ENCODE peak calls at places on chromosomes 2 and 18, in four cellular contexts. M is A549; V is tibial nerve; R is naive thymus-derived CD4-positive, alpha-beta T cell. E is an unnamed sample.

GRCh38 chr2:68383778-68384177 is 18.7 kb downstream of the PLEK start:
- DNase-seq in M (no peak), V (no peak), R (no peak), E (no peak)

GRCh38 chr2:136248242-136248641 is 130.3 kb upstream of the CXCR4 start:
- DNase-seq in M (no peak), V (peak; percentile 38), R (no peak), E (no peak)

GRCh38 chr2:112960230-112960825 is 17.5 kb upstream of the IL36G start:
- DNase-seq in M (no peak), V (no peak), R (no peak), E (no peak)

GRCh38 chr2:119939915-119940314 is 73.0 kb upstream of the EPB41L5 start:
- DNase-seq in M (no peak), V (no peak), R (no peak), E (no peak)

GRCh38 chr2:2942225-2942624 is 435.4 kb downstream of the EIPR1 start:
- DNase-seq in M (no peak), V (no peak), R (no peak), E (no peak)

GRCh38 chr2:216142540-216142939 is 33.4 kb downstream of the XRCC5 start:
- DNase-seq in M (no peak), V (no peak), R (no peak), E (no peak)

GRCh38 chr2:206255003-206255402 is 19.5 kb upstream of the ZDBF2 start:
- DNase-seq in M (no peak), V (no peak), R (no peak), E (no peak)

GRCh38 chr2:199160081-199160480 is 297.7 kb downstream of the SATB2 start:
- DNase-seq in M (no peak), V (no peak), R (no peak), E (no peak)

GRCh38 chr2:10086950-10087349 is 6.7 kb upstream of the CYS1 start:
- DNase-seq in M (no peak), V (no peak), R (no peak), E (no peak)

GRCh38 chr2:119377973-119378305 is 11.2 kb downstream of the DBI start:
- DNase-seq in M (no peak), V (no peak), R (no peak), E (no peak)

GRCh38 chr2:213238753-213239591 is 45.3 kb upstream of the SPAG16 start:
- DNase-seq in M (peak; percentile 5), V (peak; percentile 67), R (no peak), E (no peak)

GRCh38 chr18:27685807-27686412 is 491.0 kb downstream of the CDH2 start:
- DNase-seq in M (peak; percentile 3), V (peak; percentile 43), R (no peak), E (no peak)

GRCh38 chr2:41963661-41964525 is 83.9 kb upstream of the PKDCC start:
- DNase-seq in M (no peak), V (peak; percentile 32), R (no peak), E (peak; percentile 59)

GRCh38 chr2:235024191-235024611 is 72.4 kb downstream of the SH3BP4 start:
- DNase-seq in M (no peak), V (no peak), R (no peak), E (no peak)

GRCh38 chr2:5057895-5058294 is 634.3 kb upstream of the SOX11 start:
- DNase-seq in M (no peak), V (no peak), R (no peak), E (no peak)

GRCh38 chr18:58998421-58999203 is 133.9 kb downstream of the ZNF532 start:
- DNase-seq in M (no peak), V (peak; percentile 68), R (no peak), E (peak; percentile 89)

GRCh38 chr2:111101592-111101991 is 19.1 kb upstream of the BCL2L11 start:
- DNase-seq in M (no peak), V (no peak), R (no peak), E (no peak)

GRCh38 chr2:46184794-46185583 is 112.2 kb upstream of the EPAS1 start:
- DNase-seq in M (no peak), V (no peak), R (no peak), E (no peak)

GRCh38 chr18:67476585-67476984 is 39.9 kb downstream of the DSEL start:
- DNase-seq in M (no peak), V (no peak), R (no peak), E (no peak)

GRCh38 chr18:79604205-79604912 is 75.2 kb upstream of the CTDP1 start:
- DNase-seq in M (no peak), V (no peak), R (no peak), E (peak; percentile 28)

GRCh38 chr18:25229080-25229479 is 122.9 kb downstream of the ZNF521 start:
- DNase-seq in M (no peak), V (no peak), R (no peak), E (no peak)

GRCh38 chr2:63589148-63589972 is 597 bp downstream of the MDH1 start:
- DNase-seq in M (peak; percentile 33), V (no peak), R (no peak), E (no peak)

GRCh38 chr18:27778925-27779324 is 398.0 kb downstream of the CDH2 start:
- DNase-seq in M (no peak), V (no peak), R (no peak), E (no peak)

GRCh38 chr2:176612736-176613135 is 343.5 kb downstream of the MTX2 start:
- DNase-seq in M (no peak), V (no peak), R (no peak), E (no peak)

GRCh38 chr2:129801575-129801974 is 177.9 kb upstream of the RAB6C start:
- DNase-seq in M (no peak), V (no peak), R (no peak), E (no peak)

GRCh38 chr18:58805482-58806187 is 59.0 kb upstream of the ZNF532 start:
- DNase-seq in M (no peak), V (no peak), R (no peak), E (no peak)

GRCh38 chr2:109209941-109210340 is 80.9 kb downstream of the SH3RF3 start:
- DNase-seq in M (no peak), V (no peak), R (no peak), E (no peak)

GRCh38 chr2:73906847-73907505 is 14.2 kb downstream of the ACTG2 start:
- DNase-seq in M (no peak), V (no peak), R (no peak), E (no peak)

GRCh38 chr18:32480581-32480980 is 9.9 kb upstream of the GAREM1 start:
- DNase-seq in M (no peak), V (no peak), R (no peak), E (no peak)

GRCh38 chr2:59888015-59888414 is 665.4 kb downstream of the BCL11A start:
- DNase-seq in M (no peak), V (no peak), R (peak; percentile 76), E (no peak)

GRCh38 chr18:10559566-10560456 is 34.0 kb downstream of the NAPG start:
- DNase-seq in M (no peak), V (no peak), R (no peak), E (no peak)

GRCh38 chr2:70087703-70088507 is 628 bp downstream of the PCBP1 start:
- DNase-seq in M (peak; percentile 55), V (peak; percentile 56), R (peak; percentile 43), E (peak; percentile 63)

GRCh38 chr2:241323777-241324176 is 8.1 kb downstream of the SEPTIN2 start:
- DNase-seq in M (no peak), V (no peak), R (no peak), E (no peak)

GRCh38 chr2:241324775-241325174 is 9.1 kb downstream of the SEPTIN2 start:
- DNase-seq in M (no peak), V (no peak), R (no peak), E (no peak)

GRCh38 chr2:241320394-241320793 is 4.7 kb downstream of the SEPTIN2 start:
- DNase-seq in M (no peak), V (no peak), R (no peak), E (no peak)

GRCh38 chr2:241321033-241321432 is 5.3 kb downstream of the SEPTIN2 start:
- DNase-seq in M (no peak), V (no peak), R (no peak), E (no peak)

GRCh38 chr2:241321911-241322310 is 6.2 kb downstream of the SEPTIN2 start:
- DNase-seq in M (no peak), V (no peak), R (no peak), E (no peak)
- H3K27ac ChIP-seq in M (no peak overlapping the region), V (no peak overlapping the region), R (no peak overlapping the region), E (no peak overlapping the region)

GRCh38 chr18:23580677-23581367 is 5.5 kb downstream of the NPC1 start:
- DNase-seq in M (no peak), V (no peak), R (no peak), E (no peak)
- H3K4me3 ChIP-seq in M (no peak overlapping the region), V (no peak overlapping the region), R (no peak overlapping the region), E (no peak overlapping the region)

GRCh38 chr2:6784299-6784698 is 81.4 kb downstream of the CMPK2 start:
- DNase-seq in M (no peak), V (no peak), R (no peak), E (no peak)

GRCh38 chr2:6782523-6783061 is 83.1 kb downstream of the CMPK2 start:
- DNase-seq in M (no peak), V (no peak), R (no peak), E (no peak)

GRCh38 chr2:6785511-6785910 is 80.2 kb downstream of the CMPK2 start:
- DNase-seq in M (no peak), V (no peak), R (no peak), E (no peak)

GRCh38 chr2:6777626-6778025 is 88.1 kb downstream of the CMPK2 start:
- DNase-seq in M (no peak), V (no peak), R (no peak), E (no peak)

GRCh38 chr2:6780765-6781274 is 84.9 kb downstream of the CMPK2 start:
- DNase-seq in M (no peak), V (peak; percentile 33), R (no peak), E (peak; percentile 48)
- H3K27ac ChIP-seq in M (no peak overlapping the region), V (no peak overlapping the region), R (no peak overlapping the region), E (no peak overlapping the region)

GRCh38 chr2:154452471-154452870 is 246.0 kb upstream of the KCNJ3 start:
- DNase-seq in M (no peak), V (no peak), R (no peak), E (no peak)

GRCh38 chr2:154455871-154456270 is 242.6 kb upstream of the KCNJ3 start:
- DNase-seq in M (no peak), V (no peak), R (no peak), E (no peak)

GRCh38 chr2:154457291-154457690 is 241.2 kb upstream of the KCNJ3 start:
- DNase-seq in M (no peak), V (no peak), R (no peak), E (no peak)

GRCh38 chr2:154452906-154453493 is 245.5 kb upstream of the KCNJ3 start:
- DNase-seq in M (no peak), V (no peak), R (no peak), E (no peak)

DNA sequence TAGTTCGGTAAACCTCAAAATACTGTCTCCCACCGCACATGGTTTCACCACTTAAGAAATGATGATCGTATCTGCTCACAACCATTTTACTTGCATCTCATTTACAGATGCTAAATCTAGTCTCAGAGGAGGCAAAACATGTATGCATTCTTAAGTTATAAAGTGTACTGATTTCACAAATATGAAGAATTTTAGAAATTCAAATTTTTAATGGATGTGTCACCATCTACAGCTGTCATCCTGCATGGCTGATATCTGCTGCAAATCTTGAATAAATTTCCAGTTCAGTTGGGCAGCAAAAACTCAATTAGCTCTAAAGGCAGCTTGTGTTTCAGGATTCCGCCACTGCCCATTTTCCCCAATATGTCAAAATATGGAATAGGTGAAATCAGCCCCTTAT is 243.3 kb upstream of the KCNJ3 start:
- DNase-seq in M (no peak), V (no peak), R (no peak), E (no peak)
- H3K4me3 ChIP-seq in M (no peak overlapping the region), V (no peak overlapping the region), R (no peak overlapping the region), E (peak overlapping the region; percentile 65)